ENCODE peak calls at places on chromosome 16, in eight cellular contexts. C, T, Q, A, O, H, V and K are unnamed samples.

GRCh38 chr16:75627856-75628255 is 4.8 kb upstream of the ADAT1 start:
- DNase-seq in C (no peak), T (no peak), Q (no peak), A (no peak), O (no peak), H (no peak), V (no peak), K (no peak)

GRCh38 chr16:7613518-7613917 is 280.9 kb downstream of the RBFOX1 start:
- DNase-seq in C (no peak), T (no peak), Q (no peak), A (no peak), O (no peak), H (no peak), V (no peak), K (no peak)

GRCh38 chr16:81636298-81636960 is 142.7 kb upstream of the PLCG2 start:
- DNase-seq in C (no peak), T (no peak), Q (no peak), A (no peak), O (no peak), H (no peak), V (no peak), K (no peak)

GRCh38 chr16:65722429-65722828 is 600.6 kb upstream of the CDH11 start:
- DNase-seq in C (no peak), T (no peak), Q (no peak), A (no peak), O (no peak), H (no peak), V (no peak), K (no peak)

GRCh38 chr16:22300427-22301071 is 3.3 kb downstream of the POLR3E start:
- DNase-seq in C (peak; percentile 68), T (peak; percentile 81), Q (peak; percentile 18), A (peak; percentile 82), O (peak; percentile 58), H (peak; percentile 48), V (no peak), K (peak; percentile 44)

GRCh38 chr16:87578531-87578930 is 23.8 kb upstream of the JPH3 start:
- DNase-seq in C (no peak), T (no peak), Q (no peak), A (no peak), O (no peak), H (no peak), V (no peak), K (no peak)

GRCh38 chr16:87789437-87790277 is 23.9 kb upstream of the KLHDC4 start:
- DNase-seq in C (peak; percentile 95), T (no peak), Q (no peak), A (peak; percentile 86), O (no peak), H (peak; percentile 81), V (no peak), K (no peak)

GRCh38 chr16:88527186-88527936 is 42.8 kb upstream of the ZC3H18 start:
- DNase-seq in C (peak; percentile 64), T (no peak), Q (peak; percentile 59), A (peak; percentile 90), O (no peak), H (no peak), V (no peak), K (peak; percentile 65)

GRCh38 chr16:88593489-88593888 is 23.3 kb downstream of the ZC3H18 start:
- DNase-seq in C (no peak), T (peak; percentile 78), Q (no peak), A (no peak), O (peak; percentile 39), H (no peak), V (no peak), K (no peak)

GRCh38 chr16:51175081-51175480 is 24.0 kb upstream of the SALL1 start:
- DNase-seq in C (peak; percentile 77), T (no peak), Q (no peak), A (no peak), O (no peak), H (no peak), V (no peak), K (no peak)

GRCh38 chr16:31704138-31704537 is 169.5 kb upstream of the ZNF267 start:
- DNase-seq in C (no peak), T (no peak), Q (no peak), A (no peak), O (no peak), H (no peak), V (no peak), K (no peak)

GRCh38 chr16:53159781-53160436 is 105.1 kb downstream of the CHD9 start:
- DNase-seq in C (peak; percentile 64), T (no peak), Q (no peak), A (peak; percentile 29), O (no peak), H (peak; percentile 58), V (no peak), K (no peak)

GRCh38 chr16:22635345-22635744 is 124.7 kb downstream of the NPIPB5 start:
- DNase-seq in C (peak; percentile 9), T (peak; percentile 31), Q (no peak), A (no peak), O (no peak), H (no peak), V (no peak), K (no peak)

GRCh38 chr16:25097304-25097988 is 14.1 kb upstream of the LCMT1 start:
- DNase-seq in C (peak; percentile 88), T (no peak), Q (no peak), A (peak; percentile 40), O (no peak), H (no peak), V (no peak), K (no peak)

GRCh38 chr16:57446530-57447141 is 549 bp downstream of the CIAPIN1 start:
- DNase-seq in C (peak; percentile 35), T (no peak), Q (no peak), A (peak; percentile 43), O (no peak), H (peak; percentile 21), V (no peak), K (peak; percentile 24)

GRCh38 chr16:269061-269796 is 6.5 kb downstream of the RGS11 start:
- DNase-seq in C (no peak), T (no peak), Q (no peak), A (no peak), O (no peak), H (no peak), V (no peak), K (no peak)

GRCh38 chr16:31108035-31108793 is at the start of gene BCKDK:
- DNase-seq in C (peak; percentile 79), T (peak; percentile 67), Q (peak; percentile 62), A (peak; percentile 93), O (no peak), H (peak; percentile 89), V (no peak), K (peak; percentile 85)

GRCh38 chr16:82544378-82544777 is 82.4 kb upstream of the CDH13 start:
- DNase-seq in C (no peak), T (peak; percentile 19), Q (no peak), A (no peak), O (no peak), H (no peak), V (no peak), K (no peak)

GRCh38 chr16:68368602-68368944 is 57.8 kb downstream of the PRMT7 start:
- DNase-seq in C (no peak), T (no peak), Q (no peak), A (no peak), O (no peak), H (no peak), V (no peak), K (peak; percentile 56)

GRCh38 chr16:88069397-88070168 is 118.3 kb downstream of the BANP start:
- DNase-seq in C (no peak), T (no peak), Q (no peak), A (no peak), O (no peak), H (no peak), V (no peak), K (no peak)

GRCh38 chr16:71540-72341 is 690 bp downstream of the RHBDF1 start:
- DNase-seq in C (peak; percentile 88), T (no peak), Q (no peak), A (peak; percentile 83), O (no peak), H (peak; percentile 77), V (no peak), K (no peak)

GRCh38 chr16:53872248-53873221 is 168.6 kb downstream of the FTO start:
- DNase-seq in C (peak; percentile 81), T (no peak), Q (no peak), A (peak; percentile 24), O (no peak), H (no peak), V (peak; percentile 76), K (no peak)

GRCh38 chr16:14514967-14515366 is 115.1 kb downstream of the PARN start:
- DNase-seq in C (no peak), T (no peak), Q (no peak), A (no peak), O (no peak), H (no peak), V (no peak), K (no peak)

GRCh38 chr16:67017451-67017750 is 11.5 kb upstream of the CBFB start:
- DNase-seq in C (no peak), T (peak; percentile 4), Q (no peak), A (no peak), O (no peak), H (no peak), V (no peak), K (no peak)

GRCh38 chr16:2939968-2940367 is 24.1 kb upstream of the KREMEN2 start:
- DNase-seq in C (no peak), T (no peak), Q (no peak), A (no peak), O (no peak), H (no peak), V (no peak), K (no peak)

GRCh38 chr16:73176577-73177013 is 128.7 kb upstream of the ZFHX3 start:
- DNase-seq in C (peak; percentile 96), T (no peak), Q (no peak), A (peak; percentile 64), O (no peak), H (peak; percentile 41), V (peak; percentile 81), K (no peak)

GRCh38 chr16:81616321-81617020 is 162.6 kb upstream of the PLCG2 start:
- DNase-seq in C (peak; percentile 72), T (peak; percentile 49), Q (peak; percentile 33), A (peak; percentile 68), O (no peak), H (no peak), V (no peak), K (peak; percentile 69)

GRCh38 chr16:86833136-86833535 is 254.8 kb downstream of the FOXL1 start:
- DNase-seq in C (no peak), T (no peak), Q (no peak), A (peak; percentile 23), O (no peak), H (no peak), V (no peak), K (no peak)

GRCh38 chr16:50594332-50595260 is 46.4 kb downstream of the NKD1 start:
- DNase-seq in C (no peak), T (no peak), Q (no peak), A (no peak), O (no peak), H (no peak), V (no peak), K (no peak)

GRCh38 chr16:22627043-22627442 is 116.4 kb downstream of the NPIPB5 start:
- DNase-seq in C (no peak), T (no peak), Q (no peak), A (no peak), O (no peak), H (no peak), V (no peak), K (no peak)

GRCh38 chr16:56102159-56102798 is 89.0 kb upstream of the GNAO1 start:
- DNase-seq in C (peak; percentile 46), T (peak; percentile 16), Q (no peak), A (peak; percentile 5), O (no peak), H (no peak), V (no peak), K (no peak)